ENCODE peak calls at places on chromosomes 3 and 15, in ten cellular contexts. O is heart left ventricle; A is Daoy; Q is progenitor cell of endocrine pancreas; G is activated T-helper 9 cell treated with anti-CD3 and anti-CD28 coated beads, Interleukin-2, amount 50 U/mL, for 16 hours; N is SW480; D is skeletal muscle cell; Z is NCI-H1694; F is GM10248; U is RPMI8226. H is an unnamed sample.

GRCh38 chr15:71679223-71680078 is 130.9 kb upstream of the NR2E3 start:
- DNase-seq in O (no peak), A (peak; percentile 25), Q (no peak), G (no peak), N (no peak), D (no peak), Z (no peak), F (no peak), U (no peak), H (no peak)

GRCh38 chr3:33884204-33884561 is 85.8 kb downstream of the PDCD6IP start:
- DNase-seq in O (peak; percentile 30), A (peak; percentile 20), Q (no peak), G (no peak), N (no peak), D (no peak), Z (no peak), F (no peak), U (peak; percentile 13), H (no peak)

GRCh38 chr3:157354722-157355121 is 81.9 kb upstream of the PTX3 start:
- DNase-seq in O (no peak), A (peak; percentile 24), Q (no peak), G (no peak), N (no peak), D (no peak), Z (peak; percentile 4), F (peak; percentile 16), U (peak; percentile 12), H (no peak)

GRCh38 chr3:196694202-196694638 is 17.8 kb downstream of the CEP19 start:
- DNase-seq in O (no peak), A (no peak), Q (no peak), G (no peak), N (no peak), D (no peak), Z (peak; percentile 15), F (peak; percentile 45), U (peak; percentile 32), H (no peak)

GRCh38 chr15:95761742-95762141 is 568.8 kb upstream of the NR2F2 start:
- DNase-seq in O (no peak), A (no peak), Q (no peak), G (no peak), N (no peak), D (no peak), Z (no peak), F (no peak), U (no peak), H (no peak)

GRCh38 chr3:52044869-52045616 is 11.3 kb downstream of the DUSP7 start:
- DNase-seq in O (no peak), A (no peak), Q (no peak), G (no peak), N (no peak), D (no peak), Z (no peak), F (no peak), U (no peak), H (no peak)

GRCh38 chr15:69305204-69305931 is 6.7 kb downstream of the PAQR5 start:
- DNase-seq in O (no peak), A (peak; percentile 87), Q (no peak), G (no peak), N (peak; percentile 80), D (peak; percentile 90), Z (no peak), F (no peak), U (no peak), H (no peak)

GRCh38 chr15:45634442-45635190 is at the start of gene SQOR:
- DNase-seq in O (peak; percentile 91), A (peak; percentile 76), Q (peak; percentile 43), G (peak; percentile 50), N (peak; percentile 69), D (no peak), Z (no peak), F (peak; percentile 84), U (peak; percentile 87), H (no peak)

H was measured in hypothalamus.